ENCODE peak calls at places on chromosomes 2 and 18, in six cellular contexts. One of them, this sample, is unnamed.

GRCh38 chr2:20196053-20196880 is 28.7 kb downstream of the SDC1 start:
- DNase-seq in fibroblast of lung: no peak
- DNase-seq in heart right ventricle: no peak
- DNase-seq in cardiac muscle cell: no peak
- DNase-seq in small intestine: peak; percentile 94
- DNase-seq in pancreas: peak; percentile 47
- DNase-seq in this sample: no peak

GRCh38 chr18:75269140-75269676 is 58.6 kb downstream of the TSHZ1 start:
- DNase-seq in fibroblast of lung: no peak
- DNase-seq in heart right ventricle: no peak
- DNase-seq in small intestine: peak; percentile 58
- DNase-seq in pancreas: no peak
- DNase-seq in cardiac muscle cell: no peak
- DNase-seq in this sample: no peak

GRCh38 chr2:113120861-113121260 is 6.5 kb upstream of the IL1RN start:
- DNase-seq in small intestine: no peak
- DNase-seq in fibroblast of lung: no peak
- DNase-seq in cardiac muscle cell: no peak
- DNase-seq in pancreas: no peak
- DNase-seq in heart right ventricle: no peak
- DNase-seq in this sample: no peak

GRCh38 chr18:55109818-55110414 is 150.7 kb upstream of the CCDC68 start:
- DNase-seq in fibroblast of lung: no peak
- DNase-seq in cardiac muscle cell: no peak
- DNase-seq in small intestine: no peak
- DNase-seq in pancreas: no peak
- DNase-seq in heart right ventricle: peak; percentile 13
- DNase-seq in this sample: no peak

GRCh38 chr2:37698931-37699481 is 27.6 kb upstream of the CDC42EP3 start:
- DNase-seq in cardiac muscle cell: no peak
- DNase-seq in heart right ventricle: no peak
- DNase-seq in pancreas: no peak
- DNase-seq in small intestine: no peak
- DNase-seq in fibroblast of lung: no peak
- DNase-seq in this sample: no peak

GRCh38 chr2:216694826-216695217 is 527 bp downstream of the IGFBP5 start:
- DNase-seq in cardiac muscle cell: peak; percentile 20
- DNase-seq in fibroblast of lung: no peak
- DNase-seq in pancreas: no peak
- DNase-seq in small intestine: no peak
- DNase-seq in heart right ventricle: no peak
- DNase-seq in this sample: no peak

GRCh38 chr2:82282111-82282882 is 1977.7 kb upstream of the LRRTM1 start:
- DNase-seq in cardiac muscle cell: peak; percentile 2
- DNase-seq in fibroblast of lung: no peak
- DNase-seq in small intestine: no peak
- DNase-seq in pancreas: no peak
- DNase-seq in heart right ventricle: no peak
- DNase-seq in this sample: no peak

GRCh38 chr18:5518899-5519371 is 24.9 kb downstream of the EPB41L3 start:
- DNase-seq in pancreas: no peak
- DNase-seq in cardiac muscle cell: no peak
- DNase-seq in fibroblast of lung: peak; percentile 56
- DNase-seq in small intestine: no peak
- DNase-seq in heart right ventricle: no peak
- DNase-seq in this sample: no peak

GRCh38 chr2:20484810-20485611 is 38.1 kb downstream of the RHOB start:
- DNase-seq in small intestine: no peak
- DNase-seq in fibroblast of lung: no peak
- DNase-seq in pancreas: no peak
- DNase-seq in heart right ventricle: no peak
- DNase-seq in cardiac muscle cell: no peak
- DNase-seq in this sample: no peak

GRCh38 chr2:239544846-239545465 is 144.1 kb upstream of the HDAC4 start:
- DNase-seq in fibroblast of lung: no peak
- DNase-seq in cardiac muscle cell: no peak
- DNase-seq in small intestine: no peak
- DNase-seq in pancreas: no peak
- DNase-seq in heart right ventricle: no peak
- DNase-seq in this sample: no peak

GRCh38 chr2:16184945-16185660 is 244.8 kb downstream of the MYCN start:
- DNase-seq in pancreas: no peak
- DNase-seq in heart right ventricle: no peak
- DNase-seq in fibroblast of lung: no peak
- DNase-seq in cardiac muscle cell: no peak
- DNase-seq in small intestine: no peak
- DNase-seq in this sample: no peak

DNA sequence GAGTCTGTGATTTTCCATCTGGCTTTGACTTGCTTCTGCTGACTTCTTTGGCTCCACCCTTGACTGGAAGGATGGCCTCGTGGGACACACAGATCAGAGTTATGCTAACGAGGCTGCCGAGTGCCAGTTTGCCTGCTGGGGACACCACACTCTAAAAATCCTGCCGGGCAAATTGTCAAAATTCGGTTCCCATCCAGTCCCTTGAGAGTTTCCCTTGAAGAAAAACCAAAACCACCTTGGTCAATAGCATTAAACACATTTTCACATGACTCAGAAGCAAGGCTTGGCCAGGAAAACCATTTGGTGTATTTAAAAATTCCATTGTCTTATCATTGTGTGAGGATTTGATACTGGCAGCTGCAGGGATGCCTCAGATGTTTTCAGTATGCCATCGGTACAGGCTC is 41.4 kb downstream of the KCNE4 start:
- DNase-seq in small intestine: no peak
- DNase-seq in fibroblast of lung: no peak
- DNase-seq in cardiac muscle cell: no peak
- DNase-seq in pancreas: peak; percentile 66
- DNase-seq in heart right ventricle: peak; percentile 65
- DNase-seq in this sample: peak; percentile 77
- H3K27ac ChIP-seq in small intestine: no peak overlapping the region
- H3K27ac ChIP-seq in fibroblast of lung: no peak overlapping the region
- H3K27ac ChIP-seq in cardiac muscle cell: no peak overlapping the region
- H3K27ac ChIP-seq in pancreas: peak overlapping the region; percentile 3
- H3K27ac ChIP-seq in heart right ventricle: peak overlapping the region; percentile 29
- H3K27ac ChIP-seq in this sample: peak overlapping the region; percentile 23

GRCh38 chr2:121342751-121343150 is 57.7 kb upstream of the TFCP2L1 start:
- DNase-seq in small intestine: no peak
- DNase-seq in heart right ventricle: no peak
- DNase-seq in cardiac muscle cell: no peak
- DNase-seq in fibroblast of lung: no peak
- DNase-seq in pancreas: no peak
- DNase-seq in this sample: no peak

GRCh38 chr2:121345101-121345500 is 60.1 kb upstream of the TFCP2L1 start:
- DNase-seq in small intestine: no peak
- DNase-seq in fibroblast of lung: no peak
- DNase-seq in heart right ventricle: no peak
- DNase-seq in cardiac muscle cell: no peak
- DNase-seq in pancreas: no peak
- DNase-seq in this sample: no peak

GRCh38 chr2:121340926-121341325 is 55.9 kb upstream of the TFCP2L1 start:
- DNase-seq in small intestine: no peak
- DNase-seq in fibroblast of lung: no peak
- DNase-seq in pancreas: no peak
- DNase-seq in cardiac muscle cell: no peak
- DNase-seq in heart right ventricle: no peak
- DNase-seq in this sample: no peak

GRCh38 chr2:121345887-121346286 is 60.9 kb upstream of the TFCP2L1 start:
- DNase-seq in cardiac muscle cell: no peak
- DNase-seq in pancreas: no peak
- DNase-seq in small intestine: no peak
- DNase-seq in heart right ventricle: no peak
- DNase-seq in fibroblast of lung: no peak
- DNase-seq in this sample: no peak

GRCh38 chr2:121343191-121343590 is 58.2 kb upstream of the TFCP2L1 start:
- DNase-seq in heart right ventricle: no peak
- DNase-seq in fibroblast of lung: no peak
- DNase-seq in pancreas: no peak
- DNase-seq in cardiac muscle cell: no peak
- DNase-seq in small intestine: no peak
- DNase-seq in this sample: no peak
- H3K36me3 ChIP-seq in heart right ventricle: peaks cover 98% of the 10 kb centered on the region
- H3K36me3 ChIP-seq in fibroblast of lung: peaks cover 9% of the 10 kb centered on the region
- H3K36me3 ChIP-seq in pancreas: peaks cover 60% of the 10 kb centered on the region
- H3K36me3 ChIP-seq in cardiac muscle cell: peaks cover 43% of the 10 kb centered on the region
- H3K36me3 ChIP-seq in small intestine: peaks cover 34% of the 10 kb centered on the region
- H3K36me3 ChIP-seq in this sample: peaks cover 69% of the 10 kb centered on the region

DNA sequence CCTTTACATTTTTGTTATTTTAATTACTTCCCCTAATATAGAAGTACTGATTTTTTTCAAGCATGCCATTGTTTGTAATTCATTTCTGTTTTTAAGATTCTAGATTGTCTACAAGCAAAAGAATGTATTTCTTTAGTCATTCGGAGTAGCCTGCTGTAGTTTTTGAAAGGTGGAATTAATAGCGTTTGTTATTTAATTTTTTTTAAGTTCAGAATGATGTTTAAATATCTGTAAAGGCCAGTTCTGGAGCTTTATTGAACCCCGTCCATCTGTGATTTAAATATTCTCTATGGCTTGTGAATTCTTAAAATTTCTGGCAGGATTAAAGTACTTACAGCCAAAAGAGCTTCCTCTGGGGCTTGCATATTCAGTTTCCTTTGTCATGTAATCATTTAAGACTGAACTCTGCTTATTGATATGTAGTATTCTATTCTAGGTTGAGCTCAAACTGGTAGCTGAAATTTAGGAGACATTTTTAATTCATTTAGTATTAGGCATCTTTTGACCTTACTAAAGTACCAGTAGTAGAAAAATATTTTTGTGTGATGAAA is 5.2 kb downstream of the TGIF1 start:
- DNase-seq in small intestine: no peak
- DNase-seq in pancreas: no peak
- DNase-seq in fibroblast of lung: no peak
- DNase-seq in heart right ventricle: no peak
- DNase-seq in cardiac muscle cell: no peak
- DNase-seq in this sample: no peak
- H3K27ac ChIP-seq in small intestine: no peak overlapping the region
- H3K27ac ChIP-seq in pancreas: peak overlapping the region; percentile 19
- H3K27ac ChIP-seq in fibroblast of lung: peak overlapping the region; percentile 97
- H3K27ac ChIP-seq in heart right ventricle: peak overlapping the region; percentile 87
- H3K27ac ChIP-seq in cardiac muscle cell: peak overlapping the region; percentile 94
- H3K27ac ChIP-seq in this sample: peak overlapping the region; percentile 81

GRCh38 chr2:222928335-222928734 is 67.5 kb downstream of the ACSL3 start:
- DNase-seq in pancreas: no peak
- DNase-seq in small intestine: no peak
- DNase-seq in fibroblast of lung: no peak
- DNase-seq in heart right ventricle: no peak
- DNase-seq in cardiac muscle cell: no peak
- DNase-seq in this sample: no peak

GRCh38 chr2:222931659-222932058 is 70.8 kb downstream of the ACSL3 start:
- DNase-seq in heart right ventricle: no peak
- DNase-seq in fibroblast of lung: no peak
- DNase-seq in cardiac muscle cell: no peak
- DNase-seq in small intestine: no peak
- DNase-seq in pancreas: no peak
- DNase-seq in this sample: no peak

GRCh38 chr2:222927600-222927999 is 66.8 kb downstream of the ACSL3 start:
- DNase-seq in heart right ventricle: no peak
- DNase-seq in cardiac muscle cell: no peak
- DNase-seq in small intestine: no peak
- DNase-seq in fibroblast of lung: no peak
- DNase-seq in pancreas: no peak
- DNase-seq in this sample: no peak

GRCh38 chr2:222933458-222933857 is 72.6 kb downstream of the ACSL3 start:
- DNase-seq in pancreas: no peak
- DNase-seq in cardiac muscle cell: no peak
- DNase-seq in heart right ventricle: no peak
- DNase-seq in small intestine: no peak
- DNase-seq in fibroblast of lung: no peak
- DNase-seq in this sample: no peak

GRCh38 chr2:222930862-222931261 is 70.0 kb downstream of the ACSL3 start:
- DNase-seq in pancreas: no peak
- DNase-seq in fibroblast of lung: no peak
- DNase-seq in cardiac muscle cell: no peak
- DNase-seq in small intestine: no peak
- DNase-seq in heart right ventricle: no peak
- DNase-seq in this sample: no peak
- H3K36me3 ChIP-seq in pancreas: peaks cover 17% of the 10 kb centered on the region
- H3K36me3 ChIP-seq in fibroblast of lung: peaks cover 11% of the 10 kb centered on the region
- H3K36me3 ChIP-seq in cardiac muscle cell: peaks cover 74% of the 10 kb centered on the region
- H3K36me3 ChIP-seq in small intestine: peaks cover 21% of the 10 kb centered on the region
- H3K36me3 ChIP-seq in heart right ventricle: peaks cover 89% of the 10 kb centered on the region
- H3K36me3 ChIP-seq in this sample: peaks cover 62% of the 10 kb centered on the region